ENCODE peak calls at places on chromosome 15, in eight cellular contexts. S, Z, N, F, O, H, G and X are unnamed samples.

GRCh38 chr15:70140031-70140542 is 42.4 kb upstream of the TLE3 start:
- DNase-seq in H (no peak), S (peak; percentile 28), N (no peak), F (no peak), Z (no peak), G (no peak), O (no peak), X (no peak)

GRCh38 chr15:31344824-31345605 is 18.4 kb downstream of the KLF13 start:
- DNase-seq in H (no peak), G (peak; percentile 37), N (no peak), S (no peak), O (no peak), F (no peak), Z (peak; percentile 76), X (no peak)

GRCh38 chr15:31840849-31841476 is 189.4 kb upstream of the CHRNA7 start:
- DNase-seq in S (no peak), H (no peak), Z (peak; percentile 12), G (no peak), F (no peak), O (peak; percentile 75), N (no peak), X (no peak)

GRCh38 chr15:100559330-100559729 is 30.6 kb upstream of the CERS3 start:
- DNase-seq in O (peak; percentile 34), Z (no peak), G (no peak), F (no peak), H (no peak), S (peak; percentile 7), N (no peak), X (no peak)

GRCh38 chr15:91950631-91951384 is 97.3 kb downstream of the SLCO3A1 start:
- DNase-seq in G (no peak), S (no peak), F (no peak), N (no peak), Z (no peak), O (no peak), H (no peak), X (no peak)

GRCh38 chr15:78810377-78811123 is 714 bp downstream of the ADAMTS7 start:
- DNase-seq in Z (no peak), N (peak; percentile 69), G (no peak), O (peak; percentile 56), H (no peak), S (peak; percentile 21), F (peak; percentile 45), X (no peak)

GRCh38 chr15:69200773-69201745 is 40.6 kb downstream of the GLCE start:
- DNase-seq in G (no peak), O (no peak), Z (no peak), H (no peak), N (no peak), F (no peak), S (no peak), X (no peak)

GRCh38 chr15:28125673-28126651 is 26.8 kb upstream of the OCA2 start:
- DNase-seq in H (peak; percentile 3), F (no peak), O (peak; percentile 74), G (no peak), N (peak; percentile 45), Z (peak; percentile 59), S (peak; percentile 84), X (no peak)

GRCh38 chr15:60115579-60116415 is 111.7 kb downstream of the FOXB1 start:
- DNase-seq in S (peak; percentile 81), N (no peak), Z (no peak), F (no peak), G (no peak), H (no peak), O (peak; percentile 28), X (no peak)

GRCh38 chr15:63338170-63338569 is 43.5 kb downstream of the CA12 start:
- DNase-seq in F (no peak), G (no peak), H (no peak), N (no peak), Z (no peak), S (peak; percentile 85), O (peak; percentile 78), X (no peak)

GRCh38 chr15:41286665-41287333 is 45.6 kb downstream of the OIP5 start:
- DNase-seq in F (no peak), Z (no peak), S (peak; percentile 42), G (no peak), H (no peak), O (peak; percentile 38), N (no peak), X (no peak)

GRCh38 chr15:98547741-98548166 is 100.6 kb upstream of the IGF1R start:
- DNase-seq in G (no peak), Z (no peak), F (peak; percentile 48), O (no peak), N (peak; percentile 42), S (no peak), H (no peak), X (no peak)

GRCh38 chr15:29815000-29815704 is 7.1 kb downstream of the TJP1 start:
- DNase-seq in S (peak; percentile 47), F (no peak), O (peak; percentile 63), Z (no peak), N (no peak), G (no peak), H (no peak), X (no peak)

GRCh38 chr15:41581110-41581509 is 22.1 kb downstream of the TYRO3 start:
- DNase-seq in F (peak; percentile 81), S (peak; percentile 86), N (peak; percentile 46), G (no peak), Z (peak; percentile 23), H (no peak), O (peak; percentile 67), X (no peak)

GRCh38 chr15:57384816-57385215 is 8.5 kb downstream of the CGNL1 start:
- DNase-seq in H (no peak), G (no peak), S (no peak), F (no peak), N (no peak), Z (no peak), O (peak; percentile 35), X (no peak)

GRCh38 chr15:92521624-92522008 is 127.9 kb downstream of the ST8SIA2 start:
- DNase-seq in S (peak; percentile 79), H (peak; percentile 71), Z (peak; percentile 72), G (peak; percentile 41), O (peak; percentile 86), F (peak; percentile 77), N (peak; percentile 75), X (peak; percentile 76)

GRCh38 chr15:70795311-70795665 is 31.9 kb upstream of the UACA start:
- DNase-seq in F (no peak), Z (no peak), O (peak; percentile 90), H (no peak), S (peak; percentile 65), N (no peak), G (no peak), X (no peak)

GRCh38 chr15:49421991-49422390 is 1.1 kb upstream of the FGF7 start:
- DNase-seq in N (peak; percentile 35), Z (peak; percentile 70), H (peak; percentile 58), G (peak; percentile 2), O (peak; percentile 68), S (peak; percentile 58), F (peak; percentile 31), X (peak; percentile 15)